ENCODE peak calls at places on chromosomes 12 and 14, in seven cellular contexts. W is heart right ventricle, Q is neuronal stem cell, Z is gastrocnemius medialis, E is lower leg skin, T is psoas muscle, J is neural progenitor cell. P is an unnamed sample.

GRCh38 chr12:128698573-128698972 is 125.2 kb downstream of the SLC15A4 start:
- DNase-seq in W (no peak), Q (no peak), Z (no peak), E (no peak), T (no peak), J (no peak), P (no peak)

GRCh38 chr14:85534435-85534834 is 4.5 kb downstream of the FLRT2 start:
- DNase-seq in W (no peak), Q (peak; percentile 20), Z (no peak), E (peak; percentile 81), T (no peak), J (peak; percentile 62), P (no peak)

GRCh38 chr14:32374155-32374554 is 45.1 kb downstream of the AKAP6 start:
- DNase-seq in W (no peak), Q (no peak), Z (no peak), E (no peak), T (no peak), J (no peak), P (no peak)

GRCh38 chr12:54378791-54379400 is 5.6 kb downstream of the ZNF385A start:
- DNase-seq in W (peak; percentile 83), Q (no peak), Z (no peak), E (peak; percentile 94), T (peak; percentile 76), J (peak; percentile 89), P (no peak)

GRCh38 chr14:70934502-70935134 is 27.4 kb downstream of the PCNX1 start:
- DNase-seq in W (no peak), Q (no peak), Z (no peak), E (no peak), T (no peak), J (no peak), P (no peak)

GRCh38 chr14:101476258-101476930 is 84.9 kb upstream of the DIO3 start:
- DNase-seq in W (no peak), Q (no peak), Z (no peak), E (peak; percentile 61), T (no peak), J (no peak), P (no peak)

GRCh38 chr14:81209187-81209836 is 11.4 kb downstream of the GTF2A1 start:
- DNase-seq in W (no peak), Q (no peak), Z (no peak), E (no peak), T (no peak), J (no peak), P (no peak)

GRCh38 chr12:101127521-101128219 is 82.4 kb downstream of the SLC5A8 start:
- DNase-seq in W (no peak), Q (no peak), Z (no peak), E (no peak), T (no peak), J (no peak), P (no peak)

GRCh38 chr14:59565112-59565511 is 11.5 kb downstream of the CCDC175 start:
- DNase-seq in W (no peak), Q (no peak), Z (no peak), E (no peak), T (no peak), J (no peak), P (no peak)

GRCh38 chr12:114213055-114213561 is 192.8 kb downstream of the TBX5 start:
- DNase-seq in W (no peak), Q (no peak), Z (no peak), E (no peak), T (no peak), J (no peak), P (no peak)

GRCh38 chr12:30985814-30986452 is 59.4 kb downstream of the TSPAN11 start:
- DNase-seq in W (peak; percentile 61), Q (peak; percentile 38), Z (no peak), E (no peak), T (peak; percentile 35), J (peak; percentile 76), P (no peak)

GRCh38 chr14:104112609-104113571 is 25.5 kb upstream of the KIF26A start:
- DNase-seq in W (no peak), Q (no peak), Z (no peak), E (peak; percentile 81), T (peak; percentile 9), J (no peak), P (no peak)

GRCh38 chr12:107404981-107405380 is 280.6 kb upstream of the PWP1 start:
- DNase-seq in W (no peak), Q (no peak), Z (no peak), E (no peak), T (no peak), J (peak; percentile 59), P (no peak)

GRCh38 chr12:116336542-116337065 is 59.1 kb upstream of the MED13L start:
- DNase-seq in W (no peak), Q (no peak), Z (no peak), E (no peak), T (no peak), J (no peak), P (no peak)

GRCh38 chr12:68349083-68349700 is 17.0 kb upstream of the MDM1 start:
- DNase-seq in W (no peak), Q (no peak), Z (no peak), E (no peak), T (no peak), J (peak; percentile 38), P (no peak)

GRCh38 chr14:66979083-66979974 is 209.9 kb upstream of the GARIN2 start:
- DNase-seq in W (no peak), Q (no peak), Z (no peak), E (no peak), T (no peak), J (no peak), P (no peak)

GRCh38 chr12:69897744-69898143 is 72.7 kb downstream of the MYRFL start:
- DNase-seq in W (peak; percentile 26), Q (no peak), Z (peak; percentile 21), E (no peak), T (peak; percentile 27), J (no peak), P (peak; percentile 44)

GRCh38 chr12:10739157-10740118 is 16.3 kb upstream of the YBX3 start:
- DNase-seq in W (no peak), Q (no peak), Z (no peak), E (no peak), T (no peak), J (no peak), P (no peak)

GRCh38 chr14:20971705-20972021 is 16.4 kb downstream of the RNASE2 start:
- DNase-seq in W (no peak), Q (no peak), Z (no peak), E (no peak), T (no peak), J (no peak), P (no peak)
- H3K4me3 ChIP-seq in W (peak overlapping the region; percentile 67), Q (no peak overlapping the region), Z (peak overlapping the region; percentile 72), E (no peak overlapping the region), T (peak overlapping the region; percentile 75), J (peak overlapping the region; percentile 67), P (peak overlapping the region; percentile 78)

DNA sequence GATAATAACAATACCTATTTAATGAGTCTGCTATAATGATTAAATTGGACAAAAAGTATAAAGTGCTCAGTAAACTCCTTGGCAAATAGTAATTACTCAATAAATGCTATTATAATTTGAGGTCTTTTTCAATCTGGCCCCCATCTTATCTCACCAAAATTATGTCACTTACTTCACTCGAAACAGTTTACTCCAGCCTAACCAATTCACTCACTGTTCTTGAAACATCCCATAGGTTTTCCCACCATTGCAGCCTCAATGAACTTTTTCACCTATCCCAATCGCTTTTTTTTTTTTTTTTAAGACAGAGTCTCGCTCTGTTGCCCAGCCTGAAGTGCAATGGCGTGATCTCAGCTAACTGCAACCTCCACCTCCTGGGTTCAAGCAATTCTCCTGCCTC is 17.5 kb upstream of the PRKAG1 start:
- DNase-seq in W (no peak), Q (no peak), Z (no peak), E (no peak), T (no peak), J (no peak), P (no peak)
- H3K4me3 ChIP-seq in W (no peak overlapping the region), Q (no peak overlapping the region), Z (no peak overlapping the region), E (no peak overlapping the region), T (no peak overlapping the region), J (no peak overlapping the region), P (no peak overlapping the region)

DNA sequence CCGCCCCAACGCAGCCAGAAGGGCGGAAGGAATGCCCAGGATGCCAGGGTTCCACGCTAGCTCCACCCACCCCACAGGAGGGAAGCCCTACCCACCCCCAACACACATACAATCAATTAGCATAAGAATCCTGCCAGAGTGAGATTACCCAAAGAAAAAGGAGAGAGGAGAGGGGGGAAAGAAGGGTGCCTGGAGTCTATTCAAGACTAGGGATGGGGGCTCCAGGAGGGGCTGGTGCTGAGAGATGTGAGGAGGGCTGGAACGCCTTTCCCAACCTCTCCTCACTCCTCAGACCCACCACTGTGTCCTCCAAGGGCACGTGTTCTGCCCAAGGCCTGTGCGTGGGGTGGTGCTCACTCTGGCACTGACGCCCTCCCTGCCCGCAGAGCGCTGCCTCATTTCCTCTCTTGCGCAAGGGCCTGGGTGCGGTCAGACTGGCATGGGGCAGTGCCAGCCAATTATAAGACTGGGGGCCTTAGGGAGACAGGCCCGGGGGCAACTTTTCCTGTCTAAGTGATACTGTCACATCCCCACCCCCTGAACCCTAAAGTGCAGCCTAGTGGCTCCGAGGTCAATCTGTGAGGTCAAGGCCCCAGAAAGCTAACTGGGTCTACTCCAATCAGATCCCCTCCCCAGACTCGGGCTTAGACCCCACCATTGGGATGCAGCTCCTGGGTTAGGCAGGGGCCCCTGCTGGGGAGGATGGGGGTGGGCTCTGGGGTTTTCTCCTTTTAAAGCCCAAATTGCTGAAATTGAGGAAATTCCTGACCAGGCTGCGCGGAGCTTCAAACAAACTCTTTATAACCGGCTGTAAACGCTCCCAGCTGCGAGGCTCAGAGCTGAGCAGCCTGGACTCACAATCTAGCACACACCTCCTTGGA is 10.2 kb upstream of the ITGB7 start:
- DNase-seq in W (peak; percentile 57), Q (no peak), Z (no peak), E (no peak), T (peak; percentile 74), J (peak; percentile 79), P (no peak)
- H3K4me3 ChIP-seq in W (peak overlapping the region; percentile 80), Q (no peak overlapping the region), Z (no peak overlapping the region), E (no peak overlapping the region), T (peak overlapping the region; percentile 71), J (peak overlapping the region; percentile 9), P (no peak overlapping the region)

GRCh38 chr14:24256960-24257359 is 6.0 kb downstream of the TGM1 start:
- DNase-seq in W (no peak), Q (no peak), Z (no peak), E (no peak), T (no peak), J (no peak), P (no peak)

GRCh38 chr14:24258548-24259265 is 4.3 kb downstream of the TGM1 start:
- DNase-seq in W (no peak), Q (no peak), Z (no peak), E (no peak), T (no peak), J (no peak), P (no peak)

GRCh38 chr14:24259282-24260025 is 3.5 kb downstream of the TGM1 start:
- DNase-seq in W (no peak), Q (no peak), Z (no peak), E (peak; percentile 83), T (no peak), J (no peak), P (no peak)

GRCh38 chr14:24255931-24256696 is 6.9 kb downstream of the TGM1 start:
- DNase-seq in W (no peak), Q (no peak), Z (no peak), E (peak; percentile 53), T (no peak), J (no peak), P (no peak)

DNA sequence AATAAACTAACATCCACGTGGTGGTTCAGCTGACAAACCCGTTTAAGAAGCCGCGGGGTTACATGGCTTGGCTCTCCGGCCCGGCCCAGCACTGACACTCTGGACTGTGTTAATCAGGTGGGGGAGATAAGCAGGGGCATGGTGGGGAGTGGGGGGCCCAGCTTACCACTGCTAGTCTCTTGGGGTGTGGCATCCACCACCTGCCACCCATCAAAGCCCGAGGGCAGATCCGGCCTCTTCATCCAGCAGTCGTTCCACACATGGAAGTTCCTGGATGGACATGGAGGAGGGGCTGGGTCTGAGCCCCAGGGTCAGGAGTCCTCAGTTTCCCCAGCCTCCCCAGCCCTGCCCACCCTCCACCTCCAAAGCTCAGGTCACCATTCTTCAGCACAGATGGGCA is 4.9 kb downstream of the TGM1 start:
- DNase-seq in W (no peak), Q (no peak), Z (no peak), E (no peak), T (no peak), J (no peak), P (no peak)
- H3K4me3 ChIP-seq in W (no peak overlapping the region), Q (no peak overlapping the region), Z (no peak overlapping the region), E (no peak overlapping the region), T (no peak overlapping the region), J (no peak overlapping the region), P (no peak overlapping the region)

P was measured in retinal pigment epithelial cell.